ENCODE peak calls at places on chromosomes 2 and 18, in four cellular contexts. T is HepG2, W is WTC11, A is K562. B is an unnamed sample.

GRCh38 chr2:157830696-157831570 is 45.2 kb downstream of the ACVR1 start:
- DNase-seq in A (no peak), T (peak; percentile 52), W (no peak), B (no peak)

GRCh38 chr2:134320930-134321329 is 67.1 kb downstream of the MGAT5 start:
- DNase-seq in T (no peak), A (no peak), W (no peak), B (no peak)

GRCh38 chr2:79817288-79817687 is 304.4 kb downstream of the CTNNA2 start:
- DNase-seq in W (no peak), T (no peak), A (no peak), B (no peak)

GRCh38 chr2:120921457-120921856 is 185.8 kb downstream of the GLI2 start:
- DNase-seq in A (no peak), T (no peak), W (no peak), B (no peak)

GRCh38 chr2:221002101-221002500 is 570.0 kb downstream of the EPHA4 start:
- DNase-seq in A (no peak), W (no peak), T (no peak), B (no peak)

GRCh38 chr2:187826023-187826422 is 271.8 kb upstream of the TFPI start:
- DNase-seq in W (no peak), A (no peak), T (no peak), B (no peak)

GRCh38 chr2:169693344-169693743 is 861 bp downstream of the CFAP210 start:
- DNase-seq in T (peak; percentile 52), A (peak; percentile 43), W (no peak), B (no peak)

GRCh38 chr2:162161634-162162033 is 9.6 kb upstream of the GCG start:
- DNase-seq in A (no peak), W (no peak), T (no peak), B (no peak)

GRCh38 chr2:172698041-172698863 is 37.4 kb upstream of the RAPGEF4 start:
- DNase-seq in T (no peak), A (peak; percentile 18), W (no peak), B (peak; percentile 34)

GRCh38 chr2:202105025-202105424 is 32.0 kb downstream of the KIAA2012 start:
- DNase-seq in W (no peak), A (no peak), T (no peak), B (no peak)

GRCh38 chr18:48790226-48790863 is 160.4 kb downstream of the SMAD7 start:
- DNase-seq in A (no peak), T (no peak), W (peak; percentile 8), B (no peak)

GRCh38 chr2:101328474-101329007 is 20.0 kb upstream of the RNF149 start:
- DNase-seq in T (no peak), W (no peak), A (no peak), B (no peak)

DNA sequence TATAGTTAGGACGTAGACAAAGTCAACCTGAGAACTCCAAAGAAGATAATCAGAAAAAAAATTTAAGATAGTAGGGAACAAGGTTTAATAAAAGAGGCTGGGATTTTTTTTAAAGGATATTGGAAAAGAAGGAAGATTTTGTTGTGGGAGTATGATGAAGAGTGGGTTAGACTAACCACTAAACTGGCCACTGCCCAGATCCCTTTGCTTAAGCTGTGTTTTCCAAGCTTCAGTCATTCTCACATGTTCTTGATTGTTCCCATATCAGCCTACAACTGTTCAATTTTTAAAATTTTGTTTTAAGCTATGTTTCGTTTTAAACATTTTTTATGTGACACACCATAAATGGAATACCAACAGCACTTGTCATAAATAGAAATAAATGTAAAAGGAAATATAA is 284.5 kb upstream of the MMADHC start:
- DNase-seq in W (no peak), A (no peak), T (no peak), B (no peak)
- TF ChIP-seq ELF4 in W (no peak), A (no peak), T (no peak), B (no peak)

GRCh38 chr18:5995626-5996025 is 100.3 kb upstream of the TMEM200C start:
- DNase-seq in W (no peak), A (no peak), T (no peak), B (no peak)
- TF ChIP-seq ELF4 in W (no peak), A (no peak), T (no peak), B (no peak)

GRCh38 chr18:58635891-58636290 is 7.0 kb upstream of the ALPK2 start:
- DNase-seq in W (no peak), T (no peak), A (peak; percentile 11), B (no peak)
- TF ChIP-seq ELF4 in W (no peak), T (no peak), A (no peak), B (no peak)

GRCh38 chr2:208573559-208573958 is 167.0 kb downstream of the PTH2R start:
- DNase-seq in T (no peak), W (no peak), A (no peak), B (no peak)
- TF ChIP-seq ELF4 in T (no peak), W (no peak), A (no peak), B (no peak)

GRCh38 chr2:234978466-234979203 is 26.8 kb downstream of the SH3BP4 start:
- DNase-seq in A (no peak), T (peak; percentile 75), W (no peak), B (no peak)

GRCh38 chr2:234979204-234980167 is 27.7 kb downstream of the SH3BP4 start:
- DNase-seq in A (no peak), W (no peak), T (peak; percentile 73), B (no peak)

GRCh38 chr2:234981197-234982095 is 29.6 kb downstream of the SH3BP4 start:
- DNase-seq in W (peak; percentile 40), A (no peak), T (peak; percentile 94), B (peak; percentile 15)

GRCh38 chr2:234982096-234982834 is 30.4 kb downstream of the SH3BP4 start:
- DNase-seq in A (no peak), T (no peak), W (no peak), B (no peak)

GRCh38 chr2:234980476-234981187 is 28.8 kb downstream of the SH3BP4 start:
- DNase-seq in T (peak; percentile 78), W (no peak), A (no peak), B (no peak)
- TF ChIP-seq ELF4 in T (no peak), W (no peak), A (no peak), B (no peak)